ENCODE peak calls at places on chromosomes 11 and 22, in eight cellular contexts. S is activated CD4-positive, alpha-beta T cell treated with anti-CD3 and anti-CD28 coated beads, Interleukin-2, amount 10 ng/mL, durations not matched to agents 7 days and 5 days; M is naive thymus-derived CD8-positive, alpha-beta T cell; A is amygdala; R is Calu3; D is upper lobe of right lung; E is CD8-positive, alpha-beta memory T cell; Z is WERI-Rb-1. O is an unnamed sample.

GRCh38 chr11:6307879-6308278 is 12.4 kb downstream of the CAVIN3 start:
- DNase-seq in S (no peak), M (no peak), A (no peak), R (no peak), D (no peak), E (no peak), Z (no peak), O (no peak)

GRCh38 chr11:43923327-43924111 is 18.9 kb upstream of the C11orf96 start:
- DNase-seq in S (no peak), M (no peak), A (no peak), R (no peak), D (no peak), E (no peak), Z (no peak), O (no peak)

GRCh38 chr22:41417622-41418390 is 28.8 kb downstream of the TOB2 start:
- DNase-seq in S (no peak), M (no peak), A (peak), R (peak), D (peak), E (no peak), Z (no peak), O (no peak)

GRCh38 chr11:2974272-2974671 is 17.9 kb downstream of the NAP1L4 start:
- DNase-seq in S (no peak), M (no peak), A (no peak), R (no peak), D (no peak), E (no peak), Z (no peak), O (no peak)

GRCh38 chr11:10858505-10859360 is 880 bp upstream of the ZBED5 start:
- DNase-seq in S (peak), M (peak), A (peak), R (peak), D (peak), E (peak), Z (peak), O (peak)

GRCh38 chr11:37712246-37712645 is 1114.2 kb upstream of the RAG2 start:
- DNase-seq in S (no peak), M (no peak), A (no peak), R (no peak), D (no peak), E (no peak), Z (peak), O (no peak)

GRCh38 chr22:50002791-50003190 is 9.8 kb downstream of the IL17REL start:
- DNase-seq in S (no peak), M (no peak), A (no peak), R (no peak), D (peak), E (no peak), Z (no peak), O (no peak)

GRCh38 chr11:114233755-114234154 is 62.4 kb upstream of the NNMT start:
- DNase-seq in S (no peak), M (no peak), A (no peak), R (no peak), D (no peak), E (no peak), Z (no peak), O (no peak)

GRCh38 chr11:113874920-113875413 is 405 bp downstream of the USP28 start:
- DNase-seq in S (no peak), M (peak), A (no peak), R (no peak), D (no peak), E (no peak), Z (no peak), O (no peak)

GRCh38 chr11:112975493-112975892 is 14.3 kb downstream of the NCAM1 start:
- DNase-seq in S (no peak), M (no peak), A (no peak), R (no peak), D (no peak), E (no peak), Z (no peak), O (no peak)

GRCh38 chr11:71489311-71490043 is 36.5 kb downstream of the NADSYN1 start:
- DNase-seq in S (no peak), M (no peak), A (no peak), R (peak), D (no peak), E (no peak), Z (no peak), O (no peak)

GRCh38 chr11:26749927-26750326 is 28.1 kb upstream of the SLC5A12 start:
- DNase-seq in S (no peak), M (no peak), A (no peak), R (no peak), D (no peak), E (no peak), Z (no peak), O (no peak)

GRCh38 chr11:128804481-128804880 is 62.6 kb downstream of the KCNJ1 start:
- DNase-seq in S (no peak), M (no peak), A (no peak), R (no peak), D (no peak), E (no peak), Z (no peak), O (no peak)

GRCh38 chr11:17073370-17074027 is 4.0 kb downstream of the RPS13 start:
- DNase-seq in S (no peak), M (no peak), A (no peak), R (no peak), D (no peak), E (no peak), Z (no peak), O (no peak)

GRCh38 chr22:44033689-44034088 is 9.6 kb downstream of the PARVB start:
- DNase-seq in S (no peak), M (no peak), A (no peak), R (no peak), D (no peak), E (no peak), Z (no peak), O (no peak)

GRCh38 chr22:26756675-26757293 is 99.4 kb downstream of the MIAT start:
- DNase-seq in S (peak), M (peak), A (peak), R (peak), D (peak), E (no peak), Z (peak), O (peak)

GRCh38 chr11:104912102-104912501 is 13.8 kb upstream of the CASP12 start:
- DNase-seq in S (no peak), M (no peak), A (no peak), R (no peak), D (no peak), E (no peak), Z (no peak), O (no peak)

GRCh38 chr11:75376175-75376574 is 23.1 kb upstream of the RPS3 start:
- DNase-seq in S (no peak), M (no peak), A (no peak), R (no peak), D (no peak), E (no peak), Z (peak), O (no peak)

GRCh38 chr22:33274214-33274828 is 216.1 kb upstream of the SYN3 start:
- DNase-seq in S (peak), M (no peak), A (no peak), R (peak), D (no peak), E (no peak), Z (peak), O (no peak)

GRCh38 chr22:45972091-45972867 is 4.7 kb downstream of the WNT7B start:
- DNase-seq in S (no peak), M (no peak), A (no peak), R (no peak), D (no peak), E (no peak), Z (no peak), O (no peak)

GRCh38 chr11:12889243-12889642 is 119.9 kb upstream of the RASSF10 start:
- DNase-seq in S (no peak), M (no peak), A (no peak), R (no peak), D (peak), E (no peak), Z (no peak), O (no peak)

GRCh38 chr11:101428918-101429317 is 154.9 kb downstream of the TRPC6 start:
- DNase-seq in S (no peak), M (no peak), A (no peak), R (peak), D (no peak), E (no peak), Z (no peak), O (no peak)

GRCh38 chr11:69817265-69818236 is 1.7 kb downstream of the FGF3 start:
- DNase-seq in S (no peak), M (no peak), A (no peak), R (peak), D (no peak), E (no peak), Z (peak), O (no peak)

GRCh38 chr11:12232819-12233601 is 122.6 kb downstream of the MICAL2 start:
- DNase-seq in S (no peak), M (no peak), A (no peak), R (no peak), D (no peak), E (no peak), Z (no peak), O (no peak)

GRCh38 chr11:130785376-130786110 is 130.7 kb downstream of the SNX19 start:
- DNase-seq in S (no peak), M (no peak), A (no peak), R (no peak), D (no peak), E (no peak), Z (no peak), O (no peak)

GRCh38 chr22:38177926-38178604 is 3.6 kb downstream of the PLA2G6 start:
- DNase-seq in S (no peak), M (no peak), A (no peak), R (peak), D (no peak), E (no peak), Z (no peak), O (no peak)

GRCh38 chr22:49769691-49770315 is 57.9 kb downstream of the BRD1 start:
- DNase-seq in S (no peak), M (no peak), A (no peak), R (no peak), D (peak), E (no peak), Z (no peak), O (no peak)

GRCh38 chr11:130817608-130817944 is 98.7 kb downstream of the SNX19 start:
- DNase-seq in S (no peak), M (no peak), A (no peak), R (no peak), D (no peak), E (no peak), Z (no peak), O (no peak)

GRCh38 chr22:17998913-17999312 is 25.4 kb downstream of the MICAL3 start:
- DNase-seq in S (no peak), M (no peak), A (no peak), R (no peak), D (no peak), E (no peak), Z (no peak), O (no peak)

GRCh38 chr11:61111786-61112517 is 9.7 kb downstream of the CD5 start:
- DNase-seq in S (peak), M (peak), A (no peak), R (no peak), D (no peak), E (peak), Z (no peak), O (peak)

GRCh38 chr11:112962854-112963367 is 1.7 kb downstream of the NCAM1 start:
- DNase-seq in S (no peak), M (no peak), A (peak), R (no peak), D (peak), E (no peak), Z (peak), O (no peak)

GRCh38 chr22:39717099-39717498 is 146.5 kb downstream of the CACNA1I start:
- DNase-seq in S (no peak), M (no peak), A (no peak), R (no peak), D (peak), E (no peak), Z (no peak), O (no peak)

GRCh38 chr11:106072804-106073203 is 4.3 kb downstream of the KBTBD3 start:
- DNase-seq in S (no peak), M (no peak), A (no peak), R (no peak), D (no peak), E (no peak), Z (no peak), O (no peak)